ENCODE peak calls at places on chromosomes 1 and 21, in five cellular contexts. Q, S, P, E and U are unnamed samples.
A peak's percentile ranks its signal among the peaks of the same experiment; 100 is the strongest.

GRCh38 chr1:33302325-33302724 is 18.6 kb downstream of the A3GALT2 start:
- DNase-seq in Q (no peak), S (no peak), P (no peak), E (no peak), U (no peak)

GRCh38 chr1:206476058-206476457 is 5.8 kb downstream of the IKBKE start:
- DNase-seq in Q (no peak), S (no peak), P (no peak), E (no peak), U (no peak)

GRCh38 chr1:110737206-110737605 is 62.5 kb upstream of the KCNA3 start:
- DNase-seq in Q (no peak), S (no peak), P (no peak), E (no peak), U (no peak)

GRCh38 chr1:41400235-41400634 is 39.0 kb downstream of the FOXO6 start:
- DNase-seq in Q (no peak), S (no peak), P (no peak), E (no peak), U (no peak)

GRCh38 chr1:153775432-153776311 is 465 bp downstream of the SLC27A3 start:
- DNase-seq in Q (peak; percentile 81), S (no peak), P (peak; percentile 67), E (no peak), U (peak; percentile 66)

GRCh38 chr1:147700042-147700711 is 29.9 kb upstream of the ACP6 start:
- DNase-seq in Q (peak; percentile 61), S (peak; percentile 50), P (peak; percentile 82), E (no peak), U (peak; percentile 45)

GRCh38 chr1:191582169-191582568 is 576.1 kb upstream of the RGS18 start:
- DNase-seq in Q (no peak), S (no peak), P (no peak), E (no peak), U (no peak)

GRCh38 chr1:71047635-71048607 is at the start of gene PTGER3:
- DNase-seq in Q (peak; percentile 77), S (peak; percentile 42), P (peak; percentile 66), E (no peak), U (peak; percentile 91)

GRCh38 chr1:194341587-194341986 is 1155.2 kb upstream of the B3GALT2 start:
- DNase-seq in Q (no peak), S (no peak), P (no peak), E (no peak), U (no peak)

GRCh38 chr1:224333939-224334701 is 4.1 kb upstream of the NVL start:
- DNase-seq in Q (no peak), S (no peak), P (no peak), E (peak; percentile 33), U (peak; percentile 69)

GRCh38 chr1:21659924-21660326 is 9.2 kb downstream of the RAP1GAP start:
- DNase-seq in Q (no peak), S (no peak), P (no peak), E (no peak), U (no peak)

GRCh38 chr1:36083635-36084501 is at the start of gene TEKT2:
- DNase-seq in Q (peak; percentile 96), S (no peak), P (peak; percentile 39), E (no peak), U (no peak)

GRCh38 chr1:83818916-83819315 is 180.0 kb downstream of the TTLL7 start:
- DNase-seq in Q (no peak), S (peak; percentile 14), P (no peak), E (no peak), U (no peak)

GRCh38 chr1:41618871-41619270 is 134.4 kb upstream of the EDN2 start:
- DNase-seq in Q (no peak), S (no peak), P (no peak), E (no peak), U (no peak)

GRCh38 chr1:43339584-43340232 is 2.1 kb downstream of the MPL start:
- DNase-seq in Q (no peak), S (no peak), P (no peak), E (no peak), U (no peak)

GRCh38 chr1:191508239-191508638 is 650.0 kb upstream of the RGS18 start:
- DNase-seq in Q (no peak), S (no peak), P (no peak), E (peak; percentile 5), U (no peak)

GRCh38 chr1:11194407-11195176 is 5.4 kb downstream of the ANGPTL7 start:
- DNase-seq in Q (no peak), S (no peak), P (no peak), E (no peak), U (no peak)

GRCh38 chr1:231924183-231924582 is 297.6 kb downstream of the DISC1 start:
- DNase-seq in Q (no peak), S (no peak), P (no peak), E (no peak), U (no peak)

GRCh38 chr21:38985423-38986378 is 180.0 kb downstream of the ETS2 start:
- DNase-seq in Q (peak; percentile 84), S (no peak), P (peak; percentile 36), E (peak; percentile 12), U (peak; percentile 88)

GRCh38 chr1:17189632-17190525 is 15.0 kb upstream of the PADI1 start:
- DNase-seq in Q (no peak), S (no peak), P (no peak), E (no peak), U (no peak)

GRCh38 chr1:187842406-187843165 is 1013.8 kb downstream of the PLA2G4A start:
- DNase-seq in Q (no peak), S (no peak), P (no peak), E (no peak), U (no peak)

GRCh38 chr1:20697560-20697959 is 20.2 kb downstream of the KIF17 start:
- DNase-seq in Q (no peak), S (no peak), P (no peak), E (no peak), U (no peak)

GRCh38 chr1:175150596-175151319 is 41.8 kb downstream of the KIAA0040 start:
- DNase-seq in Q (no peak), S (no peak), P (no peak), E (no peak), U (no peak)

GRCh38 chr1:18124977-18125376 is 17.4 kb downstream of the IGSF21 start:
- DNase-seq in Q (no peak), S (no peak), P (no peak), E (no peak), U (no peak)

GRCh38 chr1:109025691-109026090 is 16.2 kb downstream of the WDR47 start:
- DNase-seq in Q (no peak), S (no peak), P (no peak), E (no peak), U (peak; percentile 9)

GRCh38 chr1:92691937-92692336 is 93.0 kb downstream of the EVI5 start:
- DNase-seq in Q (no peak), S (no peak), P (no peak), E (no peak), U (no peak)

GRCh38 chr1:201888282-201889033 is at the start of gene SHISA4:
- DNase-seq in Q (peak; percentile 95), S (peak; percentile 29), P (no peak), E (no peak), U (peak; percentile 86)

DNA sequence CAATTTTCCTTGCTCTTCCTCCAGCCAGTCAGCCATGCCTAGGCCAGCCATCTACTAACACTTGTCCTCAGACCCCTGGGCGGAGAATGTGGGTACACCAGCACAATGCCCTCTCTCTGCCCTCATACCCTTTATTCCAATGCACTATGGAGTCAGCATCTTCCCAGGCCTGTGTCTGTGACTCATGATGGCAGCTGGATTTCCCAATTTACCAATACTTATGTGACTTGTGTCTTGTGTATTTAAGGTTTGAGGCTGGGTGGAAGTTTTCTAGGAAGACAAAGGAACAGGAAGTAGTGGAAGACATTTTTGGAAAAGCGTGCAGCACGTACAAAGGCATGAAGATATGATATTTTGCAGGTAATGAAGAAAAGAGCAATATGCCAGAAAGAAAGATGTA is 114.3 kb downstream of the NMNAT2 start:
- DNase-seq in Q (no peak), S (no peak), P (no peak), E (no peak), U (no peak)
- TF ChIP-seq FOXM1 in Q (no peak), S (no peak), P (no peak), E (no peak), U (no peak)

GRCh38 chr1:89873757-89874156 is 52.9 kb downstream of the LRRC8D start:
- DNase-seq in Q (peak; percentile 7), S (no peak), P (no peak), E (no peak), U (no peak)

GRCh38 chr1:89871768-89872473 is 51.1 kb downstream of the LRRC8D start:
- DNase-seq in Q (no peak), S (no peak), P (no peak), E (no peak), U (no peak)

GRCh38 chr1:89872567-89872966 is 51.7 kb downstream of the LRRC8D start:
- DNase-seq in Q (no peak), S (no peak), P (no peak), E (no peak), U (no peak)

GRCh38 chr1:89873250-89873649 is 52.4 kb downstream of the LRRC8D start:
- DNase-seq in Q (no peak), S (no peak), P (no peak), E (no peak), U (no peak)

DNA sequence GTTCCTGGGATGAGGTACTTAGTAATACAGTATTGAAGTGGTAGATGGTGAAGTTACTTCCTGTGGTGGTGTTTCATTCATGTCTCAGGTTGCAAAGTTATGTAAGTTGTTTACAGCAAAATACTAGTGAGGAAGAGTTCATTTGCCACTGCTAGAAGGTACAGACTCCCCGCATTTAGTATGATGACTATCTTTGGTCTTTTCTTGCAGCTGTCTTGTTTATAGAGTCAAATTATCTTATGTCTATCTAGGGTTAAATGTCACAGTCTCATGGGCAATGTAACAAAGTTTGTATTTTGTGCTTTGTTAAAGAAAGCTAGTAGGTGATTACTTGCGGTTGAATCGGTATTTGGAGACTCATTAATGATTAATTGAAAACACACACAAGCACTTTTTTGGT is 50.2 kb downstream of the LRRC8D start:
- DNase-seq in Q (no peak), S (peak; percentile 76), P (no peak), E (no peak), U (no peak)
- TF ChIP-seq FOXM1 in Q (no peak), S (no peak), P (no peak), E (no peak), U (no peak)

GRCh38 chr21:44047996-44048560 is 36.0 kb downstream of the TRAPPC10 start:
- DNase-seq in Q (no peak), S (no peak), P (no peak), E (no peak), U (no peak)
- TF ChIP-seq FOXM1 in Q (no peak), S (no peak), P (no peak), E (no peak), U (no peak)

DNA sequence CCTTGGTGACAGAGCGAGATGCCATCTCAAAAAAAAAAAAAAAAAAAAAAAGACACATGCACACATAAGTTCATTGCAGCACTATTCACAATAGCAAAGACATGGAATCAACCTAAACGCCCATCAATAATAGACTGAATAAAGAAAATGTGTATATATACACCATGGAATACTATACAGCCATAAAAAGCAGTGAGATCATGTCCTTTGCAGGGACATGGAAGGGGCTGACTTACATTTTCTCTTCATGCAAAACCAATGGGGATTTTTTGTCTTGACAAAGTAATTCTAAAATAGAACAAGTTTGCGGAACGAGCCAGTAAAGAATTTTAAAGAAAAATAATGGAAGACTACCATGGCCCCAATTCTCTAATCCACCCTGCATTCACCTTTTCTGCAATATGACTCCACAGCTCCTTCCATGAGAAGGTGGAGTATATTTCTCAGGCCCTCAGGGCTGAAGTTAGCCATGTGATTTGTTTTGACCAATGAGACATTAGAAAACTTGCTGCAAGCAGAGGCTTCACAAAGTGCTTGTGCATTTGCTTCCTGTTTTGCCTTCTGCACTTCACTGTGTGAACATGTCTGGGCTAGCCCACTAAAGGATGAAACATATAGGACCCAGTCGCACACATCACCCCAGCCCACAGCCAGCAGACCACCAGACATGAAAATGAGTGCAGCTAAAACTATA is 78.8 kb upstream of the NR5A2 start:
- DNase-seq in Q (no peak), S (no peak), P (peak; percentile 39), E (no peak), U (no peak)
- TF ChIP-seq FOXM1 in Q (no peak), S (no peak), P (no peak), E (no peak), U (no peak)